ENCODE peak calls at places on chromosomes 16 and 17, in four cellular contexts. U, C, L and Q are unnamed samples.

GRCh38 chr17:68821860-68822693 is 133.1 kb downstream of the ABCA8 start:
- DNase-seq in U (peak; percentile 71), C (peak; percentile 92), L (peak; percentile 92), Q (peak; percentile 84)

GRCh38 chr17:48261297-48261880 is 153.8 kb downstream of the SNX11 start:
- DNase-seq in U (no peak), C (no peak), L (peak; percentile 54), Q (no peak)

GRCh38 chr17:72165202-72165972 is 44.6 kb downstream of the SOX9 start:
- DNase-seq in U (no peak), C (no peak), L (no peak), Q (no peak)

GRCh38 chr17:15412606-15413005 is 54.8 kb downstream of the CDRT4 start:
- DNase-seq in U (no peak), C (no peak), L (no peak), Q (no peak)

GRCh38 chr17:40062347-40063033 is at the start of gene THRA:
- DNase-seq in U (no peak), C (no peak), L (peak; percentile 22), Q (no peak)

GRCh38 chr17:17365476-17366110 is 62.4 kb downstream of the NT5M start:
- DNase-seq in U (no peak), C (no peak), L (no peak), Q (no peak)

GRCh38 chr16:6038966-6039530 is 941.5 kb upstream of the EEF2KMT start:
- DNase-seq in U (no peak), C (no peak), L (no peak), Q (no peak)

GRCh38 chr16:27520982-27521673 is 28.6 kb downstream of the GTF3C1 start:
- DNase-seq in U (no peak), C (peak; percentile 31), L (peak; percentile 53), Q (peak; percentile 32)

GRCh38 chr17:49749730-49750129 is 14.2 kb downstream of the FAM117A start:
- DNase-seq in U (no peak), C (no peak), L (no peak), Q (no peak)

GRCh38 chr16:30185141-30185682 is 1.8 kb downstream of the CORO1A start:
- DNase-seq in U (no peak), C (no peak), L (no peak), Q (no peak)

GRCh38 chr17:2181206-2181983 is 122.2 kb downstream of the SMG6 start:
- DNase-seq in U (no peak), C (peak; percentile 55), L (peak; percentile 96), Q (peak; percentile 84)

GRCh38 chr17:19771971-19772630 is 24.0 kb upstream of the ALDH3A1 start:
- DNase-seq in U (no peak), C (no peak), L (no peak), Q (no peak)

GRCh38 chr17:28860363-28860808 is 5.6 kb downstream of the ERAL1 start:
- DNase-seq in U (no peak), C (no peak), L (no peak), Q (no peak)

GRCh38 chr17:68771867-68772515 is 170.8 kb upstream of the FAM20A start:
- DNase-seq in U (peak; percentile 15), C (peak; percentile 48), L (peak; percentile 80), Q (no peak)

GRCh38 chr17:61487161-61487654 is 35.0 kb downstream of the TBX4 start:
- DNase-seq in U (no peak), C (no peak), L (no peak), Q (no peak)

GRCh38 chr16:13633381-13633861 is 286.5 kb upstream of the ERCC4 start:
- DNase-seq in U (no peak), C (no peak), L (no peak), Q (no peak)

GRCh38 chr16:88643546-88643932 is 5.2 kb downstream of the IL17C start:
- DNase-seq in U (no peak), C (no peak), L (no peak), Q (no peak)

GRCh38 chr17:79814966-79815835 is 18.3 kb upstream of the CBX8 start:
- DNase-seq in U (no peak), C (no peak), L (no peak), Q (no peak)

GRCh38 chr16:53844796-53845195 is 140.8 kb downstream of the FTO start:
- DNase-seq in U (no peak), C (no peak), L (no peak), Q (no peak)

GRCh38 chr17:2688351-2689342 is 22.9 kb downstream of the CLUH start:
- DNase-seq in U (no peak), C (no peak), L (peak; percentile 10), Q (no peak)

GRCh38 chr17:45430006-45430737 is 2.5 kb downstream of the ARHGAP27 start:
- DNase-seq in U (no peak), C (no peak), L (no peak), Q (no peak)

GRCh38 chr16:49441366-49441780 is 67.8 kb downstream of the C16orf78 start:
- DNase-seq in U (no peak), C (no peak), L (no peak), Q (no peak)

GRCh38 chr16:86396318-86396882 is 113.9 kb upstream of the FOXF1 start:
- DNase-seq in U (no peak), C (no peak), L (peak; percentile 91), Q (no peak)

GRCh38 chr17:62869885-62870580 is 61.9 kb upstream of the MARCHF10 start:
- DNase-seq in U (no peak), C (peak; percentile 89), L (peak; percentile 84), Q (peak; percentile 37)

GRCh38 chr17:6753006-6753445 is 2.8 kb upstream of the XAF1 start:
- DNase-seq in U (peak; percentile 68), C (peak; percentile 6), L (peak; percentile 93), Q (peak; percentile 75)

GRCh38 chr16:85352221-85352620 is 239.9 kb upstream of the CIBAR2 start:
- DNase-seq in U (no peak), C (no peak), L (no peak), Q (no peak)

GRCh38 chr16:30009990-30010816 is 624 bp downstream of the DOC2A start:
- DNase-seq in U (no peak), C (no peak), L (no peak), Q (no peak)

GRCh38 chr17:1592751-1593629 is 30.4 kb upstream of the PITPNA start:
- DNase-seq in U (no peak), C (no peak), L (no peak), Q (no peak)

GRCh38 chr17:7686221-7687071 is 844 bp downstream of the TP53 start:
- DNase-seq in U (no peak), C (peak; percentile 69), L (peak; percentile 94), Q (peak; percentile 52)

GRCh38 chr17:539766-540165 is 174.9 kb downstream of the VPS53 start:
- DNase-seq in U (no peak), C (no peak), L (no peak), Q (no peak)

GRCh38 chr17:70074991-70075390 is at the start of gene KCNJ16:
- DNase-seq in U (no peak), C (peak; percentile 55), L (no peak), Q (no peak)

GRCh38 chr17:39551879-39552278 is 55.8 kb downstream of the NEUROD2 start:
- DNase-seq in U (no peak), C (peak; percentile 22), L (peak; percentile 21), Q (no peak)

GRCh38 chr17:78925662-78926555 is 722 bp upstream of the TIMP2 start:
- DNase-seq in U (peak; percentile 59), C (no peak), L (peak; percentile 77), Q (no peak)

GRCh38 chr17:55443904-55444303 is 22.3 kb upstream of the MMD start:
- DNase-seq in U (no peak), C (no peak), L (no peak), Q (no peak)

GRCh38 chr17:51260960-51261958 is 913 bp downstream of the UTP18 start:
- DNase-seq in U (no peak), C (peak; percentile 19), L (no peak), Q (no peak)

GRCh38 chr16:1615761-1616160 is 3.6 kb downstream of the CRAMP1 start:
- DNase-seq in U (peak; percentile 9), C (no peak), L (no peak), Q (no peak)
- H3K4me3 ChIP-seq in U (peak overlapping the region; percentile 86), C (peak overlapping the region; percentile 72), L (peak overlapping the region; percentile 73), Q (peak overlapping the region; percentile 78)

GRCh38 chr17:4498461-4499397 is at the start of gene SPNS2:
- DNase-seq in U (no peak), C (no peak), L (no peak), Q (no peak)
- H3K4me3 ChIP-seq in U (peak within 1 kb of the TSS; percentile 5), C (peak within 1 kb of the TSS; percentile 7), L (no peak within 1 kb of the TSS), Q (peak within 1 kb of the TSS; percentile 25)

DNA sequence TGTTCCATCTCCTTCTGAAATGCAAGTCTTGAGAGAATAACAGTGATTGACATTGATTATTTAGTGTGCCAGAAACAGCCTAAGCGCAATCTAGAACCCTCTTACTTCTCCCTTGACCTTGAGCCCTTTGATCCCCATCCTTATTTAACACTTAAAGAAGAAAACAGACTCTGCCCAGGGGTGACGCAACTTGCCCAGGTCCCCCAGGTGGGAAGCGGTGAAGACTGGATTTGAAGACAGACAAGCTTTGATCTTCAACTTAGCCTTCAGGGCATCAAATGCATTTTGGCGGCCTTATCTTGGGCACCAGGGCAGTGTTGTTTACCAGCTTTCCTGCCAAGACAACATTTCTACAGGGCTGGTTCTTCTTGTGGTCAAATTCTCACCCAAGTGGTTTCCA is 8.9 kb upstream of the CIITA start:
- DNase-seq in U (no peak), C (no peak), L (no peak), Q (no peak)
- H3K4me3 ChIP-seq in U (no peak overlapping the region), C (no peak overlapping the region), L (no peak overlapping the region), Q (no peak overlapping the region)

GRCh38 chr16:10851512-10851911 is 25.5 kb upstream of the CIITA start:
- DNase-seq in U (no peak), C (no peak), L (no peak), Q (no peak)

GRCh38 chr16:10849736-10850477 is 27.1 kb upstream of the CIITA start:
- DNase-seq in U (no peak), C (peak; percentile 75), L (no peak), Q (no peak)

GRCh38 chr16:10850478-10850850 is 26.5 kb upstream of the CIITA start:
- DNase-seq in U (no peak), C (no peak), L (no peak), Q (no peak)

GRCh38 chr16:10847166-10847565 is 28.6 kb upstream of the TVP23A start:
- DNase-seq in U (no peak), C (no peak), L (no peak), Q (no peak)

DNA sequence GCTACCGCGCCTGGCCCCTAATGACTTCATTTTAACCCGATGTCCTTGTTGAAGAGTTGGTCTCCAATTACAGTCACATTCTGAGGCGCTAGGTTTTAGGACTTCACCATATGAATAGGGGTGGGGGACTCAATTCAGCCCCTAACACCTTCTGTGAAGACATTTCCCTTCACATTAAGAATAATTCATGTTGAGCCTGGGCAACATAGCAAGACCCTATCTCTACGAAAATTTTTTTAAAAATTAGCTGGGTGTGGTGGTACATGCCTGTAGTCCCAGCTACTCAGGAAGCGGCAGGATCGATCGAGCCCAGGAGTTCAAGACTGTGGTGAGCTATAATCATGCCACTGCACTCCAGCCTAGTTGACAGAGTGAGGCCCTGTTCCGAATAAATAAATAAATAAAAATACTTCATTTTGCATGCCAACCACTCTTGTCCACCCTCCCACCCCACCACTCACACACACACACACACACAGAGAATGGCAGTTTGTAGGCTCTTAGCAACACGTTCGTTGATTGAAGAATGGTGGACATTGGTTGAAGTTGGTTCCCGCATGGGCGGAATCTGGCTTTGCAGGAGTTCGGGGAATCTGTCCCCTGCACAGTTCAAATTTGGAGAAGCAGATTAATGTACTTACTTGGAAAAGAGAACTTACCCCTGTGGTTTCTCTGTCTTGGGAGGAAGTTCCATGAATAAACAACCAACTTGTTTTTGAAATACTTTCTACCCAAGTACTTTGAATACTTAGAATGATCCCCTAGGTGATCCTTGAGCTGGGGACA is 27.8 kb upstream of the TVP23A start:
- DNase-seq in U (no peak), C (no peak), L (no peak), Q (no peak)
- H3K4me3 ChIP-seq in U (no peak overlapping the region), C (no peak overlapping the region), L (no peak overlapping the region), Q (no peak overlapping the region)

GRCh38 chr16:90046971-90047713 is 27.9 kb upstream of the DBNDD1 start:
- DNase-seq in U (no peak), C (no peak), L (peak; percentile 41), Q (no peak)
- H3K4me3 ChIP-seq in U (peak overlapping the region; percentile 26), C (peak overlapping the region; percentile 35), L (peak overlapping the region; percentile 21), Q (peak overlapping the region; percentile 41)